ENCODE peak calls at places on chromosomes 12 and 14, in eight cellular contexts. One of them, this sample, is unnamed.

GRCh38 chr12:76720068-76720467 is 43.8 kb upstream of the ZDHHC17 start:
- DNase-seq in stimulated activated CD8-positive, alpha-beta memory T cell treated with anti-CD3 and anti-CD28 coated beads, Interleukin-2, amount 100 ng/mL, for 1 hour: no peak
- DNase-seq in stimulated activated CD4-positive, alpha-beta T cell treated with anti-CD3 and anti-CD28 coated beads, Interleukin-15, amount 100 ng/mL, for 1 hour: no peak
- DNase-seq in fibroblast of mammary gland: peak
- DNase-seq in activated T-helper 1 cell treated with anti-CD3 and anti-CD28 coated beads, Interleukin-2, amount 50 U/mL, for 16 hours: no peak
- DNase-seq in HS-5: peak
- DNase-seq in adipocyte: peak
- DNase-seq in HFFc6: peak
- DNase-seq in this sample: peak

GRCh38 chr12:98373019-98373554 is 142.3 kb upstream of the TMPO start:
- DNase-seq in stimulated activated CD8-positive, alpha-beta memory T cell treated with anti-CD3 and anti-CD28 coated beads, Interleukin-2, amount 100 ng/mL, for 1 hour: no peak
- DNase-seq in stimulated activated CD4-positive, alpha-beta T cell treated with anti-CD3 and anti-CD28 coated beads, Interleukin-15, amount 100 ng/mL, for 1 hour: no peak
- DNase-seq in fibroblast of mammary gland: peak
- DNase-seq in activated T-helper 1 cell treated with anti-CD3 and anti-CD28 coated beads, Interleukin-2, amount 50 U/mL, for 16 hours: no peak
- DNase-seq in HS-5: no peak
- DNase-seq in adipocyte: peak
- DNase-seq in HFFc6: peak
- DNase-seq in this sample: peak

GRCh38 chr14:61542848-61543790 is 152.2 kb upstream of the HIF1A start:
- DNase-seq in stimulated activated CD8-positive, alpha-beta memory T cell treated with anti-CD3 and anti-CD28 coated beads, Interleukin-2, amount 100 ng/mL, for 1 hour: no peak
- DNase-seq in stimulated activated CD4-positive, alpha-beta T cell treated with anti-CD3 and anti-CD28 coated beads, Interleukin-15, amount 100 ng/mL, for 1 hour: no peak
- DNase-seq in fibroblast of mammary gland: peak
- DNase-seq in activated T-helper 1 cell treated with anti-CD3 and anti-CD28 coated beads, Interleukin-2, amount 50 U/mL, for 16 hours: no peak
- DNase-seq in HS-5: no peak
- DNase-seq in adipocyte: no peak
- DNase-seq in HFFc6: no peak
- DNase-seq in this sample: no peak

GRCh38 chr12:99598785-99599184 is 48.8 kb upstream of the GARIN6 start:
- DNase-seq in stimulated activated CD8-positive, alpha-beta memory T cell treated with anti-CD3 and anti-CD28 coated beads, Interleukin-2, amount 100 ng/mL, for 1 hour: no peak
- DNase-seq in stimulated activated CD4-positive, alpha-beta T cell treated with anti-CD3 and anti-CD28 coated beads, Interleukin-15, amount 100 ng/mL, for 1 hour: no peak
- DNase-seq in fibroblast of mammary gland: no peak
- DNase-seq in activated T-helper 1 cell treated with anti-CD3 and anti-CD28 coated beads, Interleukin-2, amount 50 U/mL, for 16 hours: no peak
- DNase-seq in HS-5: no peak
- DNase-seq in adipocyte: no peak
- DNase-seq in HFFc6: no peak
- DNase-seq in this sample: no peak

GRCh38 chr12:124938606-124939427 is 24.4 kb upstream of the UBC start:
- DNase-seq in stimulated activated CD8-positive, alpha-beta memory T cell treated with anti-CD3 and anti-CD28 coated beads, Interleukin-2, amount 100 ng/mL, for 1 hour: no peak
- DNase-seq in stimulated activated CD4-positive, alpha-beta T cell treated with anti-CD3 and anti-CD28 coated beads, Interleukin-15, amount 100 ng/mL, for 1 hour: peak
- DNase-seq in fibroblast of mammary gland: peak
- DNase-seq in activated T-helper 1 cell treated with anti-CD3 and anti-CD28 coated beads, Interleukin-2, amount 50 U/mL, for 16 hours: no peak
- DNase-seq in HS-5: peak
- DNase-seq in adipocyte: peak
- DNase-seq in HFFc6: peak
- DNase-seq in this sample: peak

GRCh38 chr14:73762375-73762822 is 48.2 kb upstream of the PNMA1 start:
- DNase-seq in stimulated activated CD8-positive, alpha-beta memory T cell treated with anti-CD3 and anti-CD28 coated beads, Interleukin-2, amount 100 ng/mL, for 1 hour: no peak
- DNase-seq in stimulated activated CD4-positive, alpha-beta T cell treated with anti-CD3 and anti-CD28 coated beads, Interleukin-15, amount 100 ng/mL, for 1 hour: no peak
- DNase-seq in fibroblast of mammary gland: no peak
- DNase-seq in activated T-helper 1 cell treated with anti-CD3 and anti-CD28 coated beads, Interleukin-2, amount 50 U/mL, for 16 hours: no peak
- DNase-seq in HS-5: no peak
- DNase-seq in adipocyte: no peak
- DNase-seq in HFFc6: no peak
- DNase-seq in this sample: no peak

GRCh38 chr12:58504539-58504938 is 415.8 kb downstream of the LRIG3 start:
- DNase-seq in stimulated activated CD8-positive, alpha-beta memory T cell treated with anti-CD3 and anti-CD28 coated beads, Interleukin-2, amount 100 ng/mL, for 1 hour: no peak
- DNase-seq in stimulated activated CD4-positive, alpha-beta T cell treated with anti-CD3 and anti-CD28 coated beads, Interleukin-15, amount 100 ng/mL, for 1 hour: no peak
- DNase-seq in fibroblast of mammary gland: peak
- DNase-seq in activated T-helper 1 cell treated with anti-CD3 and anti-CD28 coated beads, Interleukin-2, amount 50 U/mL, for 16 hours: no peak
- DNase-seq in HS-5: peak
- DNase-seq in adipocyte: no peak
- DNase-seq in HFFc6: peak
- DNase-seq in this sample: peak

GRCh38 chr14:69428289-69428998 is 30.0 kb downstream of the SLC39A9 start:
- DNase-seq in stimulated activated CD8-positive, alpha-beta memory T cell treated with anti-CD3 and anti-CD28 coated beads, Interleukin-2, amount 100 ng/mL, for 1 hour: no peak
- DNase-seq in stimulated activated CD4-positive, alpha-beta T cell treated with anti-CD3 and anti-CD28 coated beads, Interleukin-15, amount 100 ng/mL, for 1 hour: no peak
- DNase-seq in fibroblast of mammary gland: no peak
- DNase-seq in activated T-helper 1 cell treated with anti-CD3 and anti-CD28 coated beads, Interleukin-2, amount 50 U/mL, for 16 hours: no peak
- DNase-seq in HS-5: no peak
- DNase-seq in adipocyte: no peak
- DNase-seq in HFFc6: no peak
- DNase-seq in this sample: no peak

GRCh38 chr14:102408729-102409128 is 46.0 kb downstream of the TECPR2 start:
- DNase-seq in stimulated activated CD8-positive, alpha-beta memory T cell treated with anti-CD3 and anti-CD28 coated beads, Interleukin-2, amount 100 ng/mL, for 1 hour: no peak
- DNase-seq in stimulated activated CD4-positive, alpha-beta T cell treated with anti-CD3 and anti-CD28 coated beads, Interleukin-15, amount 100 ng/mL, for 1 hour: no peak
- DNase-seq in fibroblast of mammary gland: no peak
- DNase-seq in activated T-helper 1 cell treated with anti-CD3 and anti-CD28 coated beads, Interleukin-2, amount 50 U/mL, for 16 hours: no peak
- DNase-seq in HS-5: no peak
- DNase-seq in adipocyte: no peak
- DNase-seq in HFFc6: no peak
- DNase-seq in this sample: no peak

GRCh38 chr12:54591001-54591591 is 2.6 kb upstream of the PPP1R1A start:
- DNase-seq in stimulated activated CD8-positive, alpha-beta memory T cell treated with anti-CD3 and anti-CD28 coated beads, Interleukin-2, amount 100 ng/mL, for 1 hour: no peak
- DNase-seq in stimulated activated CD4-positive, alpha-beta T cell treated with anti-CD3 and anti-CD28 coated beads, Interleukin-15, amount 100 ng/mL, for 1 hour: no peak
- DNase-seq in fibroblast of mammary gland: peak
- DNase-seq in activated T-helper 1 cell treated with anti-CD3 and anti-CD28 coated beads, Interleukin-2, amount 50 U/mL, for 16 hours: no peak
- DNase-seq in HS-5: no peak
- DNase-seq in adipocyte: peak
- DNase-seq in HFFc6: peak
- DNase-seq in this sample: no peak

GRCh38 chr12:43337571-43338497 is 214.2 kb downstream of the ADAMTS20 start:
- DNase-seq in stimulated activated CD8-positive, alpha-beta memory T cell treated with anti-CD3 and anti-CD28 coated beads, Interleukin-2, amount 100 ng/mL, for 1 hour: no peak
- DNase-seq in stimulated activated CD4-positive, alpha-beta T cell treated with anti-CD3 and anti-CD28 coated beads, Interleukin-15, amount 100 ng/mL, for 1 hour: no peak
- DNase-seq in fibroblast of mammary gland: peak
- DNase-seq in activated T-helper 1 cell treated with anti-CD3 and anti-CD28 coated beads, Interleukin-2, amount 50 U/mL, for 16 hours: no peak
- DNase-seq in HS-5: no peak
- DNase-seq in adipocyte: no peak
- DNase-seq in HFFc6: no peak
- DNase-seq in this sample: no peak

GRCh38 chr12:68790081-68790951 is 17.7 kb upstream of the MDM2 start:
- DNase-seq in stimulated activated CD8-positive, alpha-beta memory T cell treated with anti-CD3 and anti-CD28 coated beads, Interleukin-2, amount 100 ng/mL, for 1 hour: no peak
- DNase-seq in stimulated activated CD4-positive, alpha-beta T cell treated with anti-CD3 and anti-CD28 coated beads, Interleukin-15, amount 100 ng/mL, for 1 hour: no peak
- DNase-seq in fibroblast of mammary gland: peak
- DNase-seq in activated T-helper 1 cell treated with anti-CD3 and anti-CD28 coated beads, Interleukin-2, amount 50 U/mL, for 16 hours: no peak
- DNase-seq in HS-5: no peak
- DNase-seq in adipocyte: no peak
- DNase-seq in HFFc6: no peak
- DNase-seq in this sample: no peak

GRCh38 chr12:6957741-6958608 is 6.8 kb downstream of the PTPN6 start:
- DNase-seq in stimulated activated CD8-positive, alpha-beta memory T cell treated with anti-CD3 and anti-CD28 coated beads, Interleukin-2, amount 100 ng/mL, for 1 hour: no peak
- DNase-seq in stimulated activated CD4-positive, alpha-beta T cell treated with anti-CD3 and anti-CD28 coated beads, Interleukin-15, amount 100 ng/mL, for 1 hour: no peak
- DNase-seq in fibroblast of mammary gland: no peak
- DNase-seq in activated T-helper 1 cell treated with anti-CD3 and anti-CD28 coated beads, Interleukin-2, amount 50 U/mL, for 16 hours: no peak
- DNase-seq in HS-5: no peak
- DNase-seq in adipocyte: no peak
- DNase-seq in HFFc6: no peak
- DNase-seq in this sample: no peak

GRCh38 chr14:100663528-100664052 is 63.1 kb upstream of the DLK1 start:
- DNase-seq in stimulated activated CD8-positive, alpha-beta memory T cell treated with anti-CD3 and anti-CD28 coated beads, Interleukin-2, amount 100 ng/mL, for 1 hour: no peak
- DNase-seq in stimulated activated CD4-positive, alpha-beta T cell treated with anti-CD3 and anti-CD28 coated beads, Interleukin-15, amount 100 ng/mL, for 1 hour: no peak
- DNase-seq in fibroblast of mammary gland: no peak
- DNase-seq in activated T-helper 1 cell treated with anti-CD3 and anti-CD28 coated beads, Interleukin-2, amount 50 U/mL, for 16 hours: no peak
- DNase-seq in HS-5: no peak
- DNase-seq in adipocyte: no peak
- DNase-seq in HFFc6: no peak
- DNase-seq in this sample: no peak

GRCh38 chr12:70031046-70031445 is 206.0 kb downstream of the MYRFL start:
- DNase-seq in stimulated activated CD8-positive, alpha-beta memory T cell treated with anti-CD3 and anti-CD28 coated beads, Interleukin-2, amount 100 ng/mL, for 1 hour: no peak
- DNase-seq in stimulated activated CD4-positive, alpha-beta T cell treated with anti-CD3 and anti-CD28 coated beads, Interleukin-15, amount 100 ng/mL, for 1 hour: no peak
- DNase-seq in fibroblast of mammary gland: no peak
- DNase-seq in activated T-helper 1 cell treated with anti-CD3 and anti-CD28 coated beads, Interleukin-2, amount 50 U/mL, for 16 hours: no peak
- DNase-seq in HS-5: no peak
- DNase-seq in adipocyte: no peak
- DNase-seq in HFFc6: no peak
- DNase-seq in this sample: no peak

GRCh38 chr14:100287202-100287997 is 18.8 kb downstream of the SLC25A29 start:
- DNase-seq in stimulated activated CD8-positive, alpha-beta memory T cell treated with anti-CD3 and anti-CD28 coated beads, Interleukin-2, amount 100 ng/mL, for 1 hour: no peak
- DNase-seq in stimulated activated CD4-positive, alpha-beta T cell treated with anti-CD3 and anti-CD28 coated beads, Interleukin-15, amount 100 ng/mL, for 1 hour: no peak
- DNase-seq in fibroblast of mammary gland: no peak
- DNase-seq in activated T-helper 1 cell treated with anti-CD3 and anti-CD28 coated beads, Interleukin-2, amount 50 U/mL, for 16 hours: no peak
- DNase-seq in HS-5: no peak
- DNase-seq in adipocyte: no peak
- DNase-seq in HFFc6: no peak
- DNase-seq in this sample: no peak

GRCh38 chr12:27859648-27860047 is 79.6 kb upstream of the MANSC4 start:
- DNase-seq in stimulated activated CD8-positive, alpha-beta memory T cell treated with anti-CD3 and anti-CD28 coated beads, Interleukin-2, amount 100 ng/mL, for 1 hour: no peak
- DNase-seq in stimulated activated CD4-positive, alpha-beta T cell treated with anti-CD3 and anti-CD28 coated beads, Interleukin-15, amount 100 ng/mL, for 1 hour: no peak
- DNase-seq in fibroblast of mammary gland: no peak
- DNase-seq in activated T-helper 1 cell treated with anti-CD3 and anti-CD28 coated beads, Interleukin-2, amount 50 U/mL, for 16 hours: no peak
- DNase-seq in HS-5: no peak
- DNase-seq in adipocyte: no peak
- DNase-seq in HFFc6: no peak
- DNase-seq in this sample: peak

GRCh38 chr14:32492482-32492881 is 163.4 kb downstream of the AKAP6 start:
- DNase-seq in stimulated activated CD8-positive, alpha-beta memory T cell treated with anti-CD3 and anti-CD28 coated beads, Interleukin-2, amount 100 ng/mL, for 1 hour: no peak
- DNase-seq in stimulated activated CD4-positive, alpha-beta T cell treated with anti-CD3 and anti-CD28 coated beads, Interleukin-15, amount 100 ng/mL, for 1 hour: no peak
- DNase-seq in fibroblast of mammary gland: no peak
- DNase-seq in activated T-helper 1 cell treated with anti-CD3 and anti-CD28 coated beads, Interleukin-2, amount 50 U/mL, for 16 hours: no peak
- DNase-seq in HS-5: no peak
- DNase-seq in adipocyte: no peak
- DNase-seq in HFFc6: no peak
- DNase-seq in this sample: no peak

GRCh38 chr14:69693823-69694729 is 72.9 kb upstream of the SRSF5 start:
- DNase-seq in stimulated activated CD8-positive, alpha-beta memory T cell treated with anti-CD3 and anti-CD28 coated beads, Interleukin-2, amount 100 ng/mL, for 1 hour: no peak
- DNase-seq in stimulated activated CD4-positive, alpha-beta T cell treated with anti-CD3 and anti-CD28 coated beads, Interleukin-15, amount 100 ng/mL, for 1 hour: no peak
- DNase-seq in fibroblast of mammary gland: no peak
- DNase-seq in activated T-helper 1 cell treated with anti-CD3 and anti-CD28 coated beads, Interleukin-2, amount 50 U/mL, for 16 hours: no peak
- DNase-seq in HS-5: no peak
- DNase-seq in adipocyte: no peak
- DNase-seq in HFFc6: no peak
- DNase-seq in this sample: no peak

GRCh38 chr14:61132336-61132735 is 148.8 kb downstream of the TMEM30B start:
- DNase-seq in stimulated activated CD8-positive, alpha-beta memory T cell treated with anti-CD3 and anti-CD28 coated beads, Interleukin-2, amount 100 ng/mL, for 1 hour: no peak
- DNase-seq in stimulated activated CD4-positive, alpha-beta T cell treated with anti-CD3 and anti-CD28 coated beads, Interleukin-15, amount 100 ng/mL, for 1 hour: no peak
- DNase-seq in fibroblast of mammary gland: no peak
- DNase-seq in activated T-helper 1 cell treated with anti-CD3 and anti-CD28 coated beads, Interleukin-2, amount 50 U/mL, for 16 hours: no peak
- DNase-seq in HS-5: no peak
- DNase-seq in adipocyte: peak
- DNase-seq in HFFc6: no peak
- DNase-seq in this sample: no peak

GRCh38 chr14:69056389-69056788 is 77.3 kb upstream of the ACTN1 start:
- DNase-seq in stimulated activated CD8-positive, alpha-beta memory T cell treated with anti-CD3 and anti-CD28 coated beads, Interleukin-2, amount 100 ng/mL, for 1 hour: no peak
- DNase-seq in stimulated activated CD4-positive, alpha-beta T cell treated with anti-CD3 and anti-CD28 coated beads, Interleukin-15, amount 100 ng/mL, for 1 hour: no peak
- DNase-seq in fibroblast of mammary gland: peak
- DNase-seq in activated T-helper 1 cell treated with anti-CD3 and anti-CD28 coated beads, Interleukin-2, amount 50 U/mL, for 16 hours: no peak
- DNase-seq in HS-5: no peak
- DNase-seq in adipocyte: peak
- DNase-seq in HFFc6: peak
- DNase-seq in this sample: no peak

GRCh38 chr12:4867384-4867783 is 42.3 kb upstream of the KCNA1 start:
- DNase-seq in stimulated activated CD8-positive, alpha-beta memory T cell treated with anti-CD3 and anti-CD28 coated beads, Interleukin-2, amount 100 ng/mL, for 1 hour: no peak
- DNase-seq in stimulated activated CD4-positive, alpha-beta T cell treated with anti-CD3 and anti-CD28 coated beads, Interleukin-15, amount 100 ng/mL, for 1 hour: no peak
- DNase-seq in fibroblast of mammary gland: no peak
- DNase-seq in activated T-helper 1 cell treated with anti-CD3 and anti-CD28 coated beads, Interleukin-2, amount 50 U/mL, for 16 hours: no peak
- DNase-seq in HS-5: no peak
- DNase-seq in adipocyte: no peak
- DNase-seq in HFFc6: no peak
- DNase-seq in this sample: no peak

GRCh38 chr14:22886500-22887259 is 3.7 kb downstream of the REM2 start:
- DNase-seq in stimulated activated CD8-positive, alpha-beta memory T cell treated with anti-CD3 and anti-CD28 coated beads, Interleukin-2, amount 100 ng/mL, for 1 hour: peak
- DNase-seq in stimulated activated CD4-positive, alpha-beta T cell treated with anti-CD3 and anti-CD28 coated beads, Interleukin-15, amount 100 ng/mL, for 1 hour: peak
- DNase-seq in fibroblast of mammary gland: peak
- DNase-seq in activated T-helper 1 cell treated with anti-CD3 and anti-CD28 coated beads, Interleukin-2, amount 50 U/mL, for 16 hours: peak
- DNase-seq in HS-5: no peak
- DNase-seq in adipocyte: peak
- DNase-seq in HFFc6: no peak
- DNase-seq in this sample: peak

GRCh38 chr14:83712730-83713129 is 1817.2 kb upstream of the FLRT2 start:
- DNase-seq in stimulated activated CD8-positive, alpha-beta memory T cell treated with anti-CD3 and anti-CD28 coated beads, Interleukin-2, amount 100 ng/mL, for 1 hour: no peak
- DNase-seq in stimulated activated CD4-positive, alpha-beta T cell treated with anti-CD3 and anti-CD28 coated beads, Interleukin-15, amount 100 ng/mL, for 1 hour: no peak
- DNase-seq in fibroblast of mammary gland: no peak
- DNase-seq in activated T-helper 1 cell treated with anti-CD3 and anti-CD28 coated beads, Interleukin-2, amount 50 U/mL, for 16 hours: no peak
- DNase-seq in HS-5: no peak
- DNase-seq in adipocyte: peak
- DNase-seq in HFFc6: no peak
- DNase-seq in this sample: no peak

GRCh38 chr12:51269174-51270066 is 795 bp downstream of the SMAGP start:
- DNase-seq in stimulated activated CD8-positive, alpha-beta memory T cell treated with anti-CD3 and anti-CD28 coated beads, Interleukin-2, amount 100 ng/mL, for 1 hour: peak
- DNase-seq in stimulated activated CD4-positive, alpha-beta T cell treated with anti-CD3 and anti-CD28 coated beads, Interleukin-15, amount 100 ng/mL, for 1 hour: peak
- DNase-seq in fibroblast of mammary gland: peak
- DNase-seq in activated T-helper 1 cell treated with anti-CD3 and anti-CD28 coated beads, Interleukin-2, amount 50 U/mL, for 16 hours: peak
- DNase-seq in HS-5: no peak
- DNase-seq in adipocyte: peak
- DNase-seq in HFFc6: no peak
- DNase-seq in this sample: peak

GRCh38 chr14:56829151-56829550 is 18.9 kb upstream of the OTX2 start:
- DNase-seq in stimulated activated CD8-positive, alpha-beta memory T cell treated with anti-CD3 and anti-CD28 coated beads, Interleukin-2, amount 100 ng/mL, for 1 hour: no peak
- DNase-seq in stimulated activated CD4-positive, alpha-beta T cell treated with anti-CD3 and anti-CD28 coated beads, Interleukin-15, amount 100 ng/mL, for 1 hour: no peak
- DNase-seq in fibroblast of mammary gland: no peak
- DNase-seq in activated T-helper 1 cell treated with anti-CD3 and anti-CD28 coated beads, Interleukin-2, amount 50 U/mL, for 16 hours: no peak
- DNase-seq in HS-5: no peak
- DNase-seq in adipocyte: no peak
- DNase-seq in HFFc6: no peak
- DNase-seq in this sample: no peak

GRCh38 chr14:101025131-101025530 is 121.6 kb upstream of the RTL1 start:
- DNase-seq in stimulated activated CD8-positive, alpha-beta memory T cell treated with anti-CD3 and anti-CD28 coated beads, Interleukin-2, amount 100 ng/mL, for 1 hour: no peak
- DNase-seq in stimulated activated CD4-positive, alpha-beta T cell treated with anti-CD3 and anti-CD28 coated beads, Interleukin-15, amount 100 ng/mL, for 1 hour: no peak
- DNase-seq in fibroblast of mammary gland: no peak
- DNase-seq in activated T-helper 1 cell treated with anti-CD3 and anti-CD28 coated beads, Interleukin-2, amount 50 U/mL, for 16 hours: no peak
- DNase-seq in HS-5: no peak
- DNase-seq in adipocyte: no peak
- DNase-seq in HFFc6: no peak
- DNase-seq in this sample: no peak

GRCh38 chr14:93005135-93005813 is 82.3 kb downstream of the CHGA start:
- DNase-seq in stimulated activated CD8-positive, alpha-beta memory T cell treated with anti-CD3 and anti-CD28 coated beads, Interleukin-2, amount 100 ng/mL, for 1 hour: no peak
- DNase-seq in stimulated activated CD4-positive, alpha-beta T cell treated with anti-CD3 and anti-CD28 coated beads, Interleukin-15, amount 100 ng/mL, for 1 hour: no peak
- DNase-seq in fibroblast of mammary gland: no peak
- DNase-seq in activated T-helper 1 cell treated with anti-CD3 and anti-CD28 coated beads, Interleukin-2, amount 50 U/mL, for 16 hours: no peak
- DNase-seq in HS-5: no peak
- DNase-seq in adipocyte: peak
- DNase-seq in HFFc6: no peak
- DNase-seq in this sample: no peak

GRCh38 chr14:31243860-31244259 is 36.3 kb upstream of the HECTD1 start:
- DNase-seq in stimulated activated CD8-positive, alpha-beta memory T cell treated with anti-CD3 and anti-CD28 coated beads, Interleukin-2, amount 100 ng/mL, for 1 hour: no peak
- DNase-seq in stimulated activated CD4-positive, alpha-beta T cell treated with anti-CD3 and anti-CD28 coated beads, Interleukin-15, amount 100 ng/mL, for 1 hour: no peak
- DNase-seq in fibroblast of mammary gland: no peak
- DNase-seq in activated T-helper 1 cell treated with anti-CD3 and anti-CD28 coated beads, Interleukin-2, amount 50 U/mL, for 16 hours: no peak
- DNase-seq in HS-5: no peak
- DNase-seq in adipocyte: no peak
- DNase-seq in HFFc6: no peak
- DNase-seq in this sample: no peak

GRCh38 chr12:100154472-100155247 is 12.0 kb upstream of the BLTP3B start:
- DNase-seq in stimulated activated CD8-positive, alpha-beta memory T cell treated with anti-CD3 and anti-CD28 coated beads, Interleukin-2, amount 100 ng/mL, for 1 hour: peak
- DNase-seq in stimulated activated CD4-positive, alpha-beta T cell treated with anti-CD3 and anti-CD28 coated beads, Interleukin-15, amount 100 ng/mL, for 1 hour: peak
- DNase-seq in fibroblast of mammary gland: peak
- DNase-seq in activated T-helper 1 cell treated with anti-CD3 and anti-CD28 coated beads, Interleukin-2, amount 50 U/mL, for 16 hours: peak
- DNase-seq in HS-5: no peak
- DNase-seq in adipocyte: peak
- DNase-seq in HFFc6: peak
- DNase-seq in this sample: peak

GRCh38 chr12:30794591-30795409 is 40.0 kb upstream of the CAPRIN2 start:
- DNase-seq in stimulated activated CD8-positive, alpha-beta memory T cell treated with anti-CD3 and anti-CD28 coated beads, Interleukin-2, amount 100 ng/mL, for 1 hour: no peak
- DNase-seq in stimulated activated CD4-positive, alpha-beta T cell treated with anti-CD3 and anti-CD28 coated beads, Interleukin-15, amount 100 ng/mL, for 1 hour: no peak
- DNase-seq in fibroblast of mammary gland: peak
- DNase-seq in activated T-helper 1 cell treated with anti-CD3 and anti-CD28 coated beads, Interleukin-2, amount 50 U/mL, for 16 hours: no peak
- DNase-seq in HS-5: peak
- DNase-seq in adipocyte: peak
- DNase-seq in HFFc6: peak
- DNase-seq in this sample: peak

GRCh38 chr14:71783101-71783500 is 149.1 kb upstream of the RGS6 start:
- DNase-seq in stimulated activated CD8-positive, alpha-beta memory T cell treated with anti-CD3 and anti-CD28 coated beads, Interleukin-2, amount 100 ng/mL, for 1 hour: no peak
- DNase-seq in stimulated activated CD4-positive, alpha-beta T cell treated with anti-CD3 and anti-CD28 coated beads, Interleukin-15, amount 100 ng/mL, for 1 hour: no peak
- DNase-seq in fibroblast of mammary gland: no peak
- DNase-seq in activated T-helper 1 cell treated with anti-CD3 and anti-CD28 coated beads, Interleukin-2, amount 50 U/mL, for 16 hours: no peak
- DNase-seq in HS-5: no peak
- DNase-seq in adipocyte: no peak
- DNase-seq in HFFc6: no peak
- DNase-seq in this sample: no peak

GRCh38 chr12:113158439-113159203 is 9.1 kb downstream of the CFAP73 start:
- DNase-seq in stimulated activated CD8-positive, alpha-beta memory T cell treated with anti-CD3 and anti-CD28 coated beads, Interleukin-2, amount 100 ng/mL, for 1 hour: no peak
- DNase-seq in stimulated activated CD4-positive, alpha-beta T cell treated with anti-CD3 and anti-CD28 coated beads, Interleukin-15, amount 100 ng/mL, for 1 hour: no peak
- DNase-seq in fibroblast of mammary gland: no peak
- DNase-seq in activated T-helper 1 cell treated with anti-CD3 and anti-CD28 coated beads, Interleukin-2, amount 50 U/mL, for 16 hours: no peak
- DNase-seq in HS-5: no peak
- DNase-seq in adipocyte: no peak
- DNase-seq in HFFc6: no peak
- DNase-seq in this sample: no peak

GRCh38 chr12:64797156-64797555 is 27.3 kb upstream of the TBC1D30 start:
- DNase-seq in stimulated activated CD8-positive, alpha-beta memory T cell treated with anti-CD3 and anti-CD28 coated beads, Interleukin-2, amount 100 ng/mL, for 1 hour: no peak
- DNase-seq in stimulated activated CD4-positive, alpha-beta T cell treated with anti-CD3 and anti-CD28 coated beads, Interleukin-15, amount 100 ng/mL, for 1 hour: no peak
- DNase-seq in fibroblast of mammary gland: no peak
- DNase-seq in activated T-helper 1 cell treated with anti-CD3 and anti-CD28 coated beads, Interleukin-2, amount 50 U/mL, for 16 hours: no peak
- DNase-seq in HS-5: no peak
- DNase-seq in adipocyte: no peak
- DNase-seq in HFFc6: no peak
- DNase-seq in this sample: no peak

This sample was measured in RPMI7951.